ENCODE peak calls at places on chromosomes 13 and 19, in eight cellular contexts. U is MCF 10A, I is ovary, F is neural crest cell, L is RWPE1, K is vagina, N is suprapubic skin, A is sigmoid colon. D is an unnamed sample.
A peak's percentile ranks its signal among the peaks of the same experiment; 100 is the strongest.

GRCh38 chr13:60043262-60043661 is 120.5 kb downstream of the DIAPH3 start:
- DNase-seq in A (no peak), F (no peak), K (no peak), L (no peak), I (no peak), U (no peak), N (no peak), D (no peak)

GRCh38 chr13:32409561-32410440 is 18.1 kb downstream of the N4BP2L1 start:
- DNase-seq in U (no peak), N (no peak), F (no peak), L (no peak), A (peak; percentile 79), I (peak; percentile 76), K (no peak), D (peak; percentile 34)

GRCh38 chr19:56217039-56217949 is 15.2 kb downstream of the ZSCAN5C start:
- DNase-seq in A (no peak), U (no peak), K (no peak), N (no peak), F (no peak), L (peak; percentile 50), I (peak; percentile 38), D (peak; percentile 50)

GRCh38 chr13:52744842-52745241 is 5.2 kb upstream of the CNMD start:
- DNase-seq in N (no peak), L (no peak), I (no peak), U (no peak), F (no peak), K (no peak), A (no peak), D (no peak)

GRCh38 chr13:36788276-36788675 is 30.7 kb upstream of the RFXAP start:
- DNase-seq in U (peak; percentile 33), I (no peak), F (no peak), N (no peak), L (peak; percentile 37), A (no peak), K (no peak), D (no peak)

GRCh38 chr19:33798701-33799111 is 2.0 kb downstream of the KCTD15 start:
- DNase-seq in N (no peak), K (no peak), F (no peak), U (no peak), A (no peak), L (no peak), I (no peak), D (peak; percentile 18)

GRCh38 chr19:48874309-48875135 is 2.3 kb downstream of the PPP1R15A start:
- DNase-seq in A (no peak), K (no peak), I (peak; percentile 69), N (no peak), F (no peak), U (peak; percentile 46), L (no peak), D (no peak)

GRCh38 chr19:32598022-32598421 is 17.0 kb downstream of the PDCD5 start:
- DNase-seq in U (no peak), N (no peak), K (no peak), I (no peak), A (no peak), F (no peak), L (no peak), D (no peak)

GRCh38 chr19:51341066-51341465 is 873 bp downstream of the VSIG10L start:
- DNase-seq in A (no peak), L (no peak), N (no peak), K (no peak), U (no peak), F (no peak), I (peak; percentile 46), D (no peak)

GRCh38 chr19:35144600-35145436 is 1.8 kb downstream of the FXYD7 start:
- DNase-seq in K (no peak), F (no peak), U (peak; percentile 64), I (no peak), A (no peak), N (no peak), L (peak; percentile 91), D (peak; percentile 14)

GRCh38 chr19:54430306-54431254 is 15.3 kb downstream of the TTYH1 start:
- DNase-seq in A (no peak), L (peak; percentile 46), I (peak; percentile 76), U (peak; percentile 34), N (no peak), F (peak; percentile 74), K (no peak), D (peak; percentile 83)

GRCh38 chr19:8397746-8398721 is 7.9 kb downstream of the RAB11B start:
- DNase-seq in F (no peak), N (no peak), I (no peak), A (no peak), K (no peak), L (no peak), U (no peak), D (no peak)

GRCh38 chr13:78787189-78787588 is 128.2 kb upstream of the OBI1 start:
- DNase-seq in I (no peak), N (no peak), F (no peak), K (no peak), U (no peak), A (no peak), L (no peak), D (no peak)

GRCh38 chr19:49801966-49802661 is 11.0 kb downstream of the FUZ start:
- DNase-seq in F (peak; percentile 33), U (peak; percentile 28), K (peak; percentile 89), A (peak; percentile 98), I (peak; percentile 97), L (no peak), N (peak; percentile 94), D (no peak)

GRCh38 chr19:13072206-13072898 is 30.3 kb downstream of the LYL1 start:
- DNase-seq in A (no peak), K (no peak), I (no peak), N (no peak), L (no peak), F (no peak), U (no peak), D (no peak)

GRCh38 chr19:38384209-38385027 is 3.4 kb downstream of the GGN start:
- DNase-seq in N (no peak), L (no peak), U (no peak), K (no peak), A (no peak), F (no peak), I (no peak), D (peak; percentile 60)
- TF ChIP-seq CTCF in N (no peak), L (no peak), U (peak; percentile 9), K (no peak), A (no peak), F (peak; percentile 23), I (no peak), D (no peak)

DNA sequence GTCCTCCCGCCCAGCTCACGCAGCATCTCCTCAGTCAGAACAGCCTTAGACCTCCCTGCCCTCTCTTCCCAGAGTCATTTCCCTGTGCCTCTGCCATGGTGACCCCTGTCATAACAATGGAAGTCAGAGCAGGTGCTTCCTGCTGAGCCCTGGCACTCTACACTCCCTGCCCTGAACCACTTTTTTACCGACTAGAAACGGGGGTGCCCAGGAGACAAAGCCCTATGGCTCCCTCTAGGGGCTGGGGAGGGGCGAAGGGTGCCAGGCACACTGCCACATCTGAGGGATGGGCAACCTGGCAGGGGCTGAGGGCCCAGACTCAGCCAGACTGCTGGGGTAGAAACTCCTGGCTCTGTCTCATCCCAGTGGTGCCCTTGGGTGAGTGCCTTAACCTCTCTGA is 16.4 kb downstream of the ZNF574 start:
- DNase-seq in F (no peak), K (no peak), U (peak; percentile 72), N (no peak), L (peak; percentile 45), A (no peak), I (no peak), D (peak; percentile 60)
- TF ChIP-seq CTCF in F (peak; percentile 34), K (peak; percentile 14), U (peak; percentile 58), N (peak; percentile 30), L (no peak), A (peak; percentile 16), I (no peak), D (no peak)

GRCh38 chr19:14089662-14090508 is 666 bp downstream of the SAMD1 start:
- DNase-seq in K (no peak), I (peak; percentile 78), F (peak; percentile 51), A (no peak), L (peak; percentile 44), N (no peak), U (peak; percentile 54), D (peak; percentile 57)
- TF ChIP-seq CTCF in K (no peak), I (no peak), F (no peak), A (no peak), L (peak; percentile 38), N (no peak), U (no peak), D (peak; percentile 9)

GRCh38 chr13:73708393-73708985 is 425.7 kb downstream of the KLF12 start:
- DNase-seq in A (no peak), K (no peak), F (peak; percentile 27), I (no peak), L (peak; percentile 64), U (peak; percentile 84), N (no peak), D (peak; percentile 51)
- TF ChIP-seq CTCF in A (peak; percentile 76), K (peak; percentile 6), F (peak; percentile 96), I (peak; percentile 45), L (peak; percentile 89), U (peak; percentile 92), N (peak; percentile 51), D (peak; percentile 71)

GRCh38 chr13:42320375-42320787 is 48.4 kb downstream of the AKAP11 start:
- DNase-seq in N (no peak), U (no peak), A (no peak), I (no peak), L (no peak), F (peak; percentile 14), K (no peak), D (no peak)
- TF ChIP-seq CTCF in N (no peak), U (no peak), A (no peak), I (no peak), L (no peak), F (no peak), K (no peak), D (no peak)

GRCh38 chr13:76307157-76307556 is 579.0 kb downstream of the KCTD12 start:
- DNase-seq in U (no peak), F (no peak), L (no peak), N (no peak), A (no peak), I (no peak), K (no peak), D (no peak)
- TF ChIP-seq CTCF in U (no peak), F (no peak), L (no peak), N (no peak), A (no peak), I (no peak), K (no peak), D (no peak)

DNA sequence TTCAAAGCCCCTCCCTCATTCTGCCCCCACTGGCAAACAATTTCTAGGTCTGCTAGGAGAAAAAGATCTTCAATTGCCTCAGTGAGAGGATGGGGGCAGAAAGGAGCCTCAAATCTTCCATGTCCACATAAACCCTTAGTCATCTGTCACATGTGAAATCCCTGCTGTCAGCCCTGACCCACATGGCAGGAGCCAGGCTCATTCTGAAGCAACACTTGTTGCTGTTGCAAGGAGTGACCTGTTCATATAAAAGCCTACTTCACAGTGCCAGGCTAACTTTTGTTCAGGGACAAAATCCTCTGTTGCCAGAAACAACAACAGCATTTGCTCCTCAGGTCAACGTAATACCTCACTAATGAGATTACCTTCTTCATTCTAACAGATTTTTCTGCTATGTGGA is 70.5 kb downstream of the IRS2 start:
- DNase-seq in U (peak; percentile 78), I (no peak), F (no peak), K (peak; percentile 84), A (no peak), L (no peak), N (no peak), D (no peak)
- TF ChIP-seq CTCF in U (no peak), I (no peak), F (no peak), K (no peak), A (no peak), L (no peak), N (no peak), D (no peak)